ENCODE peak calls at places on chromosomes 7 and 10, in five cellular contexts. R is naive thymus-derived CD8-positive, alpha-beta T cell; W is stimulated activated CD4-positive, alpha-beta T cell treated with anti-CD3 and anti-CD28 coated beads, Interleukin-15, amount 100 ng/mL, for 1 hour; F is foreskin keratinocyte; E is GM12891. S is an unnamed sample.

GRCh38 chr10:112512294-112512693 is 65.3 kb downstream of the VTI1A start:
- DNase-seq in W (no peak), R (no peak), F (no peak), E (no peak), S (no peak)

GRCh38 chr7:130401531-130401930 is 21.2 kb downstream of the CPA1 start:
- DNase-seq in E (no peak), W (no peak), R (no peak), F (no peak), S (no peak)

GRCh38 chr7:112467867-112468266 is 12.9 kb upstream of the LSMEM1 start:
- DNase-seq in F (no peak), R (no peak), E (no peak), W (no peak), S (no peak)

GRCh38 chr7:99326408-99326782 is 697 bp downstream of the ARPC1A start:
- DNase-seq in R (no peak), F (no peak), W (no peak), E (no peak), S (no peak)

GRCh38 chr10:26743091-26743490 is 45.6 kb downstream of the PDSS1 start:
- DNase-seq in E (no peak), R (no peak), F (peak), W (no peak), S (no peak)

GRCh38 chr7:67805921-67806471 is 809.4 kb downstream of the TYW1 start:
- DNase-seq in R (no peak), E (no peak), F (no peak), W (no peak), S (no peak)

GRCh38 chr7:155804897-155805825 is 7.1 kb downstream of the SHH start:
- DNase-seq in F (peak), W (peak), E (peak), R (peak), S (peak)

GRCh38 chr10:34538291-34538829 is 276.7 kb downstream of the PARD3 start:
- DNase-seq in W (no peak), R (no peak), E (no peak), F (no peak), S (no peak)

GRCh38 chr7:87687653-87688254 is 59.6 kb downstream of the RUNDC3B start:
- DNase-seq in F (no peak), W (no peak), R (no peak), E (no peak), S (no peak)

GRCh38 chr10:60591119-60591518 is 187.2 kb upstream of the CDK1 start:
- DNase-seq in E (no peak), W (no peak), F (no peak), R (no peak), S (no peak)

GRCh38 chr7:1312098-1313070 is 79.7 kb downstream of the UNCX start:
- DNase-seq in F (peak), R (no peak), E (no peak), W (no peak), S (no peak)

GRCh38 chr10:79202188-79203013 is 133.6 kb downstream of the ZMIZ1 start:
- DNase-seq in W (peak), E (peak), R (no peak), F (no peak), S (peak)

GRCh38 chr10:7967035-7967434 is 87.5 kb upstream of the GATA3 start:
- DNase-seq in F (no peak), W (no peak), R (no peak), E (no peak), S (no peak)

GRCh38 chr7:90804370-90804769 is 208.2 kb downstream of the CDK14 start:
- DNase-seq in W (no peak), F (no peak), R (no peak), E (no peak), S (no peak)

GRCh38 chr10:3472705-3473078 is 300.1 kb upstream of the PITRM1 start:
- DNase-seq in R (no peak), E (no peak), F (peak), W (no peak), S (no peak)

GRCh38 chr10:132942740-132943554 is 577 bp upstream of the CFAP46 start:
- DNase-seq in F (peak), R (no peak), E (no peak), W (no peak), S (no peak)

GRCh38 chr7:92133737-92134270 is 473 bp downstream of the CYP51A1 start:
- DNase-seq in W (peak), F (no peak), E (peak), R (peak), S (peak)

GRCh38 chr7:149188637-149189259 is 6.6 kb upstream of the ZNF282 start:
- DNase-seq in F (no peak), R (no peak), E (no peak), W (no peak), S (no peak)

GRCh38 chr10:10520391-10521385 is 497.0 kb upstream of the CELF2 start:
- DNase-seq in F (no peak), W (no peak), R (no peak), E (peak), S (no peak)

GRCh38 chr7:142685877-142686508 is 63.3 kb upstream of the PRSS1 start:
- DNase-seq in R (no peak), W (no peak), E (no peak), F (no peak), S (no peak)

GRCh38 chr7:75892634-75893272 is 13.9 kb downstream of the RHBDD2 start:
- DNase-seq in R (no peak), E (no peak), F (peak), W (no peak), S (no peak)

GRCh38 chr7:51180092-51180491 is 136.5 kb downstream of the COBL start:
- DNase-seq in F (no peak), W (no peak), R (no peak), E (no peak), S (no peak)

GRCh38 chr10:75395171-75395954 is 6.2 kb downstream of the ZNF503 start:
- DNase-seq in W (no peak), F (no peak), R (no peak), E (peak), S (no peak)

GRCh38 chr10:130432271-130432670 is 296.1 kb downstream of the GLRX3 start:
- DNase-seq in R (no peak), E (no peak), F (no peak), W (no peak), S (no peak)

GRCh38 chr7:137445268-137445667 is 101.7 kb upstream of the PTN start:
- DNase-seq in R (no peak), E (no peak), W (no peak), F (no peak), S (no peak)

GRCh38 chr10:100739516-100740368 is 5.6 kb upstream of the PAX2 start:
- DNase-seq in R (no peak), E (no peak), W (no peak), F (no peak), S (no peak)

GRCh38 chr7:79548616-79549206 is 95.2 kb upstream of the MAGI2 start:
- DNase-seq in R (no peak), E (no peak), W (no peak), F (no peak), S (no peak)

GRCh38 chr10:74165530-74165901 is 14.5 kb downstream of the ADK start:
- DNase-seq in W (no peak), E (no peak), R (no peak), F (peak), S (no peak)

GRCh38 chr10:43226851-43227845 is 39.7 kb downstream of the RASGEF1A start:
- DNase-seq in R (no peak), W (no peak), E (no peak), F (no peak), S (no peak)

GRCh38 chr10:44465430-44466115 is 80.7 kb upstream of the CXCL12 start:
- DNase-seq in F (no peak), W (no peak), E (no peak), R (no peak), S (no peak)

GRCh38 chr7:140061607-140061930 is 1.2 kb downstream of the PARP12 start:
- DNase-seq in F (peak), R (no peak), W (no peak), E (no peak), S (no peak)

GRCh38 chr7:6589829-6590644 is at the start of gene INTS15:
- DNase-seq in W (peak), F (peak), E (peak), R (peak), S (peak)

S was measured in Jurkat, Clone E6-1.